ENCODE peak calls at places on chromosomes 6 and 20, in seven cellular contexts. U is H1, Z is HCT116, P is Panc1, H is HepG2, R is GM12878, Q is K562. G is an unnamed sample.

GRCh38 chr6:2578729-2579128 is 172.0 kb downstream of the MYLK4 start:
- DNase-seq in U (no peak), P (no peak), Q (no peak), H (no peak), R (no peak), Z (no peak), G (no peak)

GRCh38 chr20:58598271-58599015 is 52.6 kb upstream of the STX16 start:
- DNase-seq in H (no peak), Z (no peak), R (no peak), P (no peak), Q (no peak), U (no peak), G (peak; percentile 57)

GRCh38 chr6:151436814-151437213 is 15.1 kb downstream of the RMND1 start:
- DNase-seq in Q (no peak), Z (no peak), R (no peak), P (no peak), U (no peak), H (peak; percentile 61), G (no peak)

GRCh38 chr6:54283877-54284860 is 24.1 kb upstream of the TINAG start:
- DNase-seq in Q (no peak), R (no peak), H (no peak), P (no peak), Z (no peak), U (no peak), G (no peak)

GRCh38 chr6:7468382-7469081 is 72.9 kb upstream of the DSP start:
- DNase-seq in P (no peak), R (no peak), U (no peak), Q (peak; percentile 93), H (no peak), Z (peak; percentile 18), G (peak; percentile 75)

GRCh38 chr6:83183082-83183828 is 9.8 kb downstream of the PGM3 start:
- DNase-seq in R (no peak), Q (no peak), U (no peak), H (no peak), P (no peak), Z (no peak), G (no peak)

GRCh38 chr6:106446287-106446885 is 85.9 kb downstream of the CRYBG1 start:
- DNase-seq in Q (no peak), Z (no peak), H (no peak), P (no peak), R (no peak), U (no peak), G (peak; percentile 12)

GRCh38 chr20:8094415-8094818 is 37.6 kb upstream of the PLCB1 start:
- DNase-seq in P (no peak), R (no peak), U (no peak), H (no peak), Z (no peak), Q (no peak), G (no peak)

GRCh38 chr6:113782641-113783040 is 74.5 kb upstream of the MARCKS start:
- DNase-seq in P (no peak), Z (no peak), R (no peak), Q (no peak), U (no peak), H (no peak), G (no peak)

GRCh38 chr6:69865126-69865525 is 1.2 kb upstream of the COL19A1 start:
- DNase-seq in P (no peak), H (no peak), R (no peak), Q (no peak), U (no peak), Z (no peak), G (no peak)

GRCh38 chr6:14031516-14031915 is 86.1 kb upstream of the CD83 start:
- DNase-seq in H (no peak), Q (no peak), Z (no peak), R (no peak), U (no peak), P (no peak), G (no peak)

GRCh38 chr20:45044084-45044573 is 56.8 kb downstream of the KCNS1 start:
- DNase-seq in P (peak; percentile 47), U (no peak), Q (peak; percentile 73), R (no peak), Z (peak; percentile 57), H (peak; percentile 82), G (peak; percentile 36)

GRCh38 chr6:145148392-145149175 is 586.7 kb downstream of the EPM2A start:
- DNase-seq in R (peak; percentile 1), H (peak; percentile 36), Q (no peak), Z (peak; percentile 82), P (peak; percentile 66), U (no peak), G (no peak)

GRCh38 chr6:5085638-5086293 is 625 bp downstream of the PPP1R3G start:
- DNase-seq in R (no peak), H (no peak), Z (no peak), Q (no peak), U (peak; percentile 74), P (no peak), G (peak; percentile 76)

GRCh38 chr6:43746071-43746470 is 23.9 kb upstream of the VEGFA start:
- DNase-seq in U (peak; percentile 33), Z (no peak), P (no peak), Q (no peak), R (no peak), H (no peak), G (peak; percentile 6)

GRCh38 chr20:10370091-10370887 is 63.7 kb downstream of the MKKS start:
- DNase-seq in Q (no peak), R (no peak), U (no peak), H (peak; percentile 99), P (no peak), Z (no peak), G (no peak)

GRCh38 chr20:53763707-53764415 is 170.2 kb upstream of the ZNF217 start:
- DNase-seq in R (no peak), Q (peak; percentile 36), H (peak; percentile 100), Z (no peak), U (peak; percentile 54), P (peak; percentile 70), G (no peak)

GRCh38 chr20:1802385-1803215 is 92.6 kb upstream of the SIRPA start:
- DNase-seq in Z (no peak), U (peak; percentile 77), P (no peak), Q (peak; percentile 8), H (peak; percentile 67), R (no peak), G (peak; percentile 87)

GRCh38 chr6:164378330-164378729 is 931.1 kb downstream of the C6orf118 start:
- DNase-seq in H (no peak), U (no peak), R (no peak), Z (no peak), P (no peak), Q (no peak), G (peak; percentile 40)

GRCh38 chr20:6101346-6101745 is 21.5 kb downstream of the FERMT1 start:
- DNase-seq in R (no peak), Z (no peak), Q (no peak), H (no peak), U (no peak), P (no peak), G (no peak)

GRCh38 chr6:41462980-41463930 is 82.9 kb upstream of the FOXP4 start:
- DNase-seq in R (no peak), Q (peak; percentile 78), H (peak; percentile 77), U (no peak), Z (peak; percentile 27), P (peak; percentile 12), G (peak; percentile 83)

DNA sequence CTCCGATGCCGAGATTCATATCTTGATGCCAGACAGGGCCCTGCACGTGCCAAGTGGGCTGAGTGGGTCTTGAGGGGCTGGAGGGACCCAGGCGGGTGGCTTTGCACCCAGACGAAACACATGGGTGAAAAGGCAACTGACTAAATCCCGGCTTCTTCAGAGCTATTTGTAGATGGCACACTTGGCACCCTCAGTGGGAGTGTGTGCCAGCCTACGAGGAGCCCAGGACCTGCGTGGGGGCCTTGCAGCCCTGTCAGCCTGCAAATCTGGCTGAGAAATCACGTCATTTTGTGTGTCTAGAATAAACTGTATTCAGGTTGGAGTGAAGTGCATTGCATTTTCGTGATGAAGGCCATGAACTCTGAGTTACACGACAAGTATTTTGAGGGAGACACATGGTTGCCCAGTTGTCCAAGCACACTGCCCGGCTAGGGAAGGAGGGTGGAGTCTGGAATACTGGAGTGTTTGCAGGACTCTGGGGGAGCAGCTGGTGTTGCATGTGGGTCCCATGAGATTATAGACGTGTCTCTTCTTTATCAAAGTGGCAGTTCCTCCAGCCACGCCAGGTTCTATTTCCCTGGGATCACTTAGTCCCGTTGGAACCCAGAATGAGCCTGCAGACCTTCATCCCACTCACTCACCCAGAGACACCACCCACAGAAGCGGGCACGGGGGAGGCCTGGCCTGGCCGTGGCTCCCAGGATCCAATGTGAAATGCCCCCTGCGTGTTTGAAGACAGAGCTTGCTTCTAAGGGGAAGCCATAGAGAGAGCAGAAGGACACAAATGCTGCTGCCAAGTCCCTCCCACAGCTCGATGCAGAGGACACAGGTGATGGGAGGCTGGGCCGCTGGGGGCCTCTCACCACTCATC is 60.1 kb downstream of the DLL1 start:
- DNase-seq in Q (no peak), H (no peak), P (no peak), R (no peak), Z (no peak), U (no peak), G (no peak)
- TF ChIP-seq SIN3A in Q (no peak), H (no peak), P (no peak), R (no peak), Z (no peak), U (no peak), G (no peak)

DNA sequence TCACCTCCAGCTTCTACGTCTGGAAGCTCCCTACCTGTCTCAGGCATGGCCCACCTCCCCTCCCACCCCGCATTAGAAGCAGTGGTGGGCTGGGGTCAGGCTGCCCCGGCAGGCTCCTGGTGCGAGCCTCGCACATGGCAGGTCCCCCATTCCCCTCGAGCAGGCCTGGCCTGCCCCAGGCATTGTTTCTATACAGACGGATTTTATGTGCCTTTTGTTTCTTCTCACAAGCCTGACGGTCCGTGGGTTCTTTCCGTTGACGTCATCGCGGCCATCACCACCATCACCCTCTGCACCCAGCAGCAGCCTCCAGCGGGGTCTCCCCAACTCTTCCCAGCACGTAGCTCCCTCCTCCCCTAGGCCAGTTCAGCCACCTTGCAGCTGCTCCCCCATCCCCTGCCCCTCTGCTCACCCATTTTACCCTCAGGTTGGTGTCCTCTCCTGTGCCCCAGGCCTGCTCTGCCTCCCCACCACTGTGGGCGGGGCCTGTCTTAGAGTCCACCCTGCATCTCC is 4.6 kb downstream of the CST7 start:
- DNase-seq in U (peak; percentile 45), R (no peak), H (no peak), P (no peak), Z (no peak), Q (no peak), G (no peak)
- TF ChIP-seq SIN3A in U (no peak), R (no peak), H (no peak), P (no peak), Z (no peak), Q (no peak), G (no peak)

DNA sequence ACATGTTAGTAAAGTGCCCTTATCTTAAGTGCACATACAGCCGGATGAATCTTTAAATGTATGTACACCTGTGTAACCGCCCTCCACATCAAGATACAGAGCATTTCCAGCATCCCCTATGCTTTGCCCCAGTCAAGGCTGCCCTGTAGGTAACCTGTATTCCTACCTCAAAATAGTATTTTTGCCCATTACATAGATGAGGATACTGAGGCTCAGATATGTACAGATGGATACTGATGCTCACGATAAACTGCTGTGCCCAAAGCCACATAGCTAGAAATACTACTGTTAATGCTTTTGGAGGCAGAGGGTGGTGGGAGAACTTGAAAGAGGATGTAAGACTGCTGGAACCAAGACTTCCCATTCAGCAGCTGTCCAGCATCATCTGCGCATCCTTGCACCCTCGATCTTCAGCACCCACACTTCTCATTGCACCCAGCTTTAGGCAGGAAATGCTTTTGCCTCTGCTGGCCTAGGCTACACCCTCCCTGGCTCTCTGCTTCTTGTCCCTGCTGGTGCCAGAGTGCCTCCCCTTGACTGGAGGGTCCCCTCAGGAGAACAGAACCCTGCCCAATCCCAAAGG is 27.0 kb upstream of the ZFAND3 start:
- DNase-seq in R (no peak), U (no peak), Q (no peak), Z (no peak), P (no peak), H (no peak), G (no peak)
- TF ChIP-seq SIN3A in R (no peak), U (no peak), Q (no peak), Z (no peak), P (no peak), H (no peak), G (no peak)

GRCh38 chr6:131643855-131644460 is 6.9 kb downstream of the ENPP3 start:
- DNase-seq in U (no peak), H (no peak), P (no peak), Z (no peak), Q (no peak), R (no peak), G (no peak)
- TF ChIP-seq SIN3A in U (no peak), H (no peak), P (no peak), Z (no peak), Q (no peak), R (no peak), G (no peak)

G was measured in SK-N-SH.